ENCODE peak calls at places on chromosome 13, in four cellular contexts. Q, G, Y and X are unnamed samples.
A peak's percentile ranks its signal among the peaks of the same experiment; 100 is the strongest.

GRCh38 chr13:105848494-105848893 is 687.0 kb downstream of the EFNB2 start:
- DNase-seq in Q (no peak), G (no peak), Y (no peak), X (no peak)

GRCh38 chr13:34750078-34750703 is 191.9 kb upstream of the NBEA start:
- DNase-seq in Q (peak; percentile 51), G (peak; percentile 72), Y (peak; percentile 4), X (peak; percentile 44)

GRCh38 chr13:30934381-30934780 is 1.9 kb downstream of the TEX26 start:
- DNase-seq in Q (no peak), G (no peak), Y (peak; percentile 59), X (no peak)

GRCh38 chr13:98782654-98783053 is 30.2 kb upstream of the SLC15A1 start:
- DNase-seq in Q (no peak), G (no peak), Y (peak; percentile 75), X (no peak)

GRCh38 chr13:95207769-95208366 is 93.4 kb downstream of the ABCC4 start:
- DNase-seq in Q (no peak), G (no peak), Y (no peak), X (no peak)

GRCh38 chr13:73273737-73274136 is 214.9 kb downstream of the KLF5 start:
- DNase-seq in Q (no peak), G (no peak), Y (peak; percentile 92), X (no peak)

GRCh38 chr13:113616281-113616906 is 31.8 kb downstream of the TFDP1 start:
- DNase-seq in Q (no peak), G (no peak), Y (peak; percentile 92), X (no peak)

GRCh38 chr13:21365574-21365973 is 93.5 kb downstream of the ZDHHC20 start:
- DNase-seq in Q (no peak), G (no peak), Y (no peak), X (no peak)

GRCh38 chr13:99382428-99383133 is 75.4 kb upstream of the GPR183 start:
- DNase-seq in Q (peak; percentile 71), G (no peak), Y (no peak), X (no peak)

GRCh38 chr13:93450226-93450625 is 223.6 kb downstream of the GPC6 start:
- DNase-seq in Q (no peak), G (no peak), Y (peak; percentile 82), X (no peak)

GRCh38 chr13:53445682-53446081 is 417.1 kb downstream of the OLFM4 start:
- DNase-seq in Q (no peak), G (no peak), Y (no peak), X (no peak)

GRCh38 chr13:33252103-33252502 is 33.5 kb downstream of the STARD13 start:
- DNase-seq in Q (no peak), G (no peak), Y (no peak), X (no peak)